ENCODE peak calls at places on chromosomes 7 and 10, in four cellular contexts. L, P, F and Q are unnamed samples.

GRCh38 chr10:59333731-59334130 is 28.6 kb downstream of the FAM13C start:
- DNase-seq in L (no peak), P (no peak), F (peak), Q (no peak)

GRCh38 chr10:7170626-7171322 is 240.1 kb downstream of the SFMBT2 start:
- DNase-seq in L (no peak), P (peak), F (no peak), Q (no peak)

GRCh38 chr7:73799282-73800141 is 29.4 kb upstream of the CLDN3 start:
- DNase-seq in L (no peak), P (no peak), F (no peak), Q (no peak)

GRCh38 chr7:26483843-26484242 is 192.2 kb downstream of the SNX10 start:
- DNase-seq in L (no peak), P (no peak), F (no peak), Q (no peak)

GRCh38 chr10:50396491-50397311 is 145.4 kb upstream of the ASAH2 start:
- DNase-seq in L (no peak), P (no peak), F (peak), Q (no peak)

GRCh38 chr10:116888380-116889055 is 39.2 kb downstream of the ENO4 start:
- DNase-seq in L (peak), P (peak), F (peak), Q (peak)

GRCh38 chr7:98133621-98134266 is 27.1 kb downstream of the LMTK2 start:
- DNase-seq in L (no peak), P (no peak), F (peak), Q (peak)

GRCh38 chr10:131350245-131350644 is 38.7 kb upstream of the TCERG1L start:
- DNase-seq in L (no peak), P (no peak), F (no peak), Q (no peak)

GRCh38 chr10:104076743-104077160 is 8.9 kb downstream of the COL17A1 start:
- DNase-seq in L (no peak), P (peak), F (peak), Q (peak)

GRCh38 chr7:28732037-28732869 is 225.9 kb downstream of the TRIL start:
- DNase-seq in L (no peak), P (no peak), F (peak), Q (no peak)

GRCh38 chr7:4880218-4880617 is 3.3 kb downstream of the RADIL start:
- DNase-seq in L (no peak), P (no peak), F (no peak), Q (no peak)

GRCh38 chr10:61091531-61091930 is 147.5 kb upstream of the RHOBTB1 start:
- DNase-seq in L (no peak), P (no peak), F (no peak), Q (no peak)

GRCh38 chr7:39606941-39607340 is 16.4 kb upstream of the RALA start:
- DNase-seq in L (no peak), P (no peak), F (no peak), Q (no peak)

GRCh38 chr7:1007901-1008300 is 24.9 kb downstream of the CYP2W1 start:
- DNase-seq in L (no peak), P (no peak), F (no peak), Q (no peak)

GRCh38 chr10:28627102-28627501 is 50.2 kb upstream of the BAMBI start:
- DNase-seq in L (peak), P (no peak), F (no peak), Q (no peak)

GRCh38 chr7:53229202-53229601 is 193.8 kb downstream of the POM121L12 start:
- DNase-seq in L (no peak), P (no peak), F (no peak), Q (no peak)

GRCh38 chr7:39525926-39526325 is 40.3 kb upstream of the YAE1 start:
- DNase-seq in L (no peak), P (no peak), F (no peak), Q (no peak)

GRCh38 chr10:78062296-78062695 is 28.6 kb downstream of the RPS24 start:
- DNase-seq in L (no peak), P (no peak), F (no peak), Q (no peak)

GRCh38 chr7:68058014-68058413 is 1061.4 kb downstream of the TYW1 start:
- DNase-seq in L (no peak), P (no peak), F (no peak), Q (no peak)

DNA sequence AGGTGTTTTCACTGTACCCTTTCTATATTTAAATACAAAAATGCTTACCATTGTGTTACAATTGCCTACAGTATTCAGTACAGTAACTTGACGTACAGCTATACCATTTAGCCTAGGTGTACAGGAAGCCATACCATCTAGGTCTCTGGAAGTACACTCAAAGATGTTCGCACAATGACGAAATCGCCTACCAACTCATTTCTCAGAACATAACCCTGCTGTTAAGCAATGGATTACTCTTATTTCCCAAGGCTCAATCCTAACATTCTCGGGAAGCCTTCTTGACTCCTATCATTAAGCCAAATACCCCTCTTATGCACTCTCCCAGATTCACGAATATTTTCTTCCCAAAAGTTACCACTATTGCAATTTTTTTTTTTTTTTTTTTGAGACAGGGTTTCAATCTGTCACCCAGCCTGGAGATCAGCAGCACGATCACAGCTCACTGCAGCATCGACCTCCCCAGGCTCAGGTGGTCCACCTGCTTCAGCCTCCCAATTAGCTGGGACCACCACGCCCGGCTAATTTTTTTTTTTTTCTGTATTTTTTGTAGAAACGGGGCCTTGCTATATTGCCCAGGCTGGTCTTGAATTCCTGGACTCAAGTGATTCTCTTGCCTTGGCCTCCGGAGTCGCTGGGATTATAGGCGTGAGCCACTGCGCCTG is 1.5 kb downstream of the CWF19L1 start:
- DNase-seq in L (no peak), P (no peak), F (no peak), Q (no peak)
- H3K4me3 ChIP-seq in L (peak), P (peak), F (no peak), Q (peak)

GRCh38 chr7:157020514-157021070 is 10.1 kb upstream of the MNX1 start:
- DNase-seq in L (no peak), P (no peak), F (no peak), Q (no peak)

GRCh38 chr7:157021893-157022680 is 11.6 kb upstream of the MNX1 start:
- DNase-seq in L (no peak), P (no peak), F (no peak), Q (no peak)

GRCh38 chr7:157022681-157023588 is 12.5 kb upstream of the MNX1 start:
- DNase-seq in L (no peak), P (no peak), F (no peak), Q (no peak)

GRCh38 chr7:157019718-157020451 is 9.4 kb upstream of the MNX1 start:
- DNase-seq in L (no peak), P (no peak), F (no peak), Q (no peak)

GRCh38 chr7:157021071-157021891 is 10.8 kb upstream of the MNX1 start:
- DNase-seq in L (no peak), P (no peak), F (no peak), Q (no peak)
- H3K4me3 ChIP-seq in L (no peak), P (peak), F (no peak), Q (no peak)

DNA sequence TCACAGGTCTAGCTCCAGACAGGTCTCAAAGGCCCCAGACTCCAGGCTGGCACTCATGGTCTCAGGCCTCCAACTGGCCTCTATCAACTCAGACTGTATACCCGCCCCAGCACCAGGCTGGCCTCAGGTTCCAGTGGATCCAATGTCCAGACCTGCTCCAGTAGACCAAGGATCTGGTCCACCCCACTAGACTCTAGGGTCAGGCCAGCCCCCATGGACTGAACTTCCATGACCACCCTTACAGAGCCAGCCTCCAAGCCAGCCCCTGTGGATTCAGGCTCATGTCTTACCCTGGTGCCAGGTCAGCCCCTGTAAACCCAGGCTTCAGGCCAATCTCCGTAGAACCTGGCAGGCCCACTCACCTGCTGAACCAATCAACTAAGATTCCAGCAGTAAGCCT is 16.8 kb upstream of the GNAT3 start:
- DNase-seq in L (no peak), P (no peak), F (no peak), Q (no peak)
- H3K4me3 ChIP-seq in L (no peak), P (no peak), F (no peak), Q (no peak)

DNA sequence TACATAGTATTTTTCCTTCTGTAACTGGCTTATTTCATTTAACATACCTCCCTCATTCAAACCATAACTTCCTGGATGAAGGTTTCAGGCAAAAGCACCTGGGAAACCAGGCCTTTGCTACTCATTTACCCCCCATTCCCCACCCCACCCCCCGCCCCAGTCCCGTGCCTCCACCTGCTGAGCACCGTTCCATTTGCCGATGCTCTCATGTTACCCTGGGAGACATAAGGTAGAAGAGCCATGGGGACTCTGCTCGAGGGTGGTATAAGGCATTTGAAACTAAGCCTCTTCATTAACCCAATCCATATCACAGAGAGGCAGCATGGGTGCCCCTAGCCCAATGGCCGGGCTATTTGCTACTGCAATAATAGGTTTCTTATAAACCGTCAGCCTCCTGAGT is 22.2 kb upstream of the MCM10 start:
- DNase-seq in L (no peak), P (no peak), F (no peak), Q (no peak)
- H3K4me3 ChIP-seq in L (no peak), P (no peak), F (no peak), Q (no peak)